ENCODE peak calls at places on chromosome 6, in seven cellular contexts. W is colonic mucosa, Y is heart right ventricle, U is PC-9, E is GM12865, R is lower lobe of right lung, A is MCF 10A. T is an unnamed sample.

GRCh38 chr6:20657274-20657800 is 123.1 kb downstream of the CDKAL1 start:
- DNase-seq in U (no peak), Y (no peak), E (no peak), A (peak), W (no peak), R (no peak), T (no peak)

GRCh38 chr6:50936277-50936681 is 117.6 kb downstream of the TFAP2B start:
- DNase-seq in R (no peak), U (no peak), Y (no peak), A (no peak), W (no peak), E (no peak), T (no peak)

GRCh38 chr6:38730136-38730862 is 15.2 kb downstream of the DNAH8 start:
- DNase-seq in A (no peak), R (no peak), W (no peak), E (no peak), U (no peak), Y (no peak), T (no peak)

GRCh38 chr6:127564761-127565160 is 12.2 kb upstream of the C6orf58 start:
- DNase-seq in R (no peak), U (no peak), E (no peak), W (no peak), A (no peak), Y (no peak), T (no peak)

GRCh38 chr6:26329763-26330511 is 35.1 kb upstream of the BTN3A2 start:
- DNase-seq in Y (no peak), U (peak), E (peak), A (peak), W (peak), R (no peak), T (peak)

GRCh38 chr6:139597781-139598368 is 223.4 kb upstream of the CITED2 start:
- DNase-seq in A (peak), R (peak), Y (peak), E (no peak), U (no peak), W (peak), T (peak)

GRCh38 chr6:131251593-131252204 is 116.4 kb downstream of the AKAP7 start:
- DNase-seq in E (no peak), R (no peak), W (peak), U (no peak), A (no peak), Y (no peak), T (no peak)

GRCh38 chr6:63014290-63014689 is 197.0 kb upstream of the FKBP1C start:
- DNase-seq in A (no peak), R (no peak), Y (no peak), U (no peak), E (no peak), W (no peak), T (no peak)

GRCh38 chr6:135054238-135054574 is 416 bp downstream of the HBS1L start:
- DNase-seq in W (no peak), R (no peak), U (no peak), E (peak), Y (no peak), A (no peak), T (no peak)

GRCh38 chr6:168964138-168964892 is 289.3 kb downstream of the THBS2 start:
- DNase-seq in Y (no peak), W (no peak), R (no peak), A (no peak), U (no peak), E (no peak), T (peak)

GRCh38 chr6:106069478-106069877 is 16.7 kb upstream of the PRDM1 start:
- DNase-seq in Y (peak), A (peak), W (peak), E (no peak), R (no peak), U (peak), T (peak)

GRCh38 chr6:159908535-159908934 is 17.7 kb downstream of the MAS1 start:
- DNase-seq in E (no peak), Y (no peak), R (no peak), W (no peak), U (no peak), A (peak), T (no peak)

GRCh38 chr6:70221025-70221714 is 81.7 kb downstream of the COL9A1 start:
- DNase-seq in W (no peak), U (no peak), R (no peak), A (peak), Y (no peak), E (peak), T (no peak)

GRCh38 chr6:97697450-97697849 is 414.4 kb upstream of the MMS22L start:
- DNase-seq in R (no peak), A (no peak), W (no peak), Y (no peak), E (no peak), U (no peak), T (peak)

GRCh38 chr6:47362857-47363461 is 53.3 kb upstream of the TNFRSF21 start:
- DNase-seq in W (no peak), E (no peak), A (no peak), Y (no peak), U (no peak), R (no peak), T (no peak)

GRCh38 chr6:111585241-111585968 is 20.3 kb downstream of the TRAF3IP2 start:
- DNase-seq in R (no peak), U (no peak), E (no peak), Y (no peak), W (no peak), A (peak), T (no peak)

GRCh38 chr6:115896538-115897129 is 164.1 kb downstream of the FRK start:
- DNase-seq in W (no peak), U (no peak), Y (no peak), E (peak), R (no peak), A (peak), T (peak)

GRCh38 chr6:167096991-167097390 is 25.9 kb upstream of the CCR6 start:
- DNase-seq in R (no peak), E (no peak), U (no peak), W (no peak), A (no peak), Y (no peak), T (no peak)

GRCh38 chr6:106563614-106564013 is 65.7 kb downstream of the RTN4IP1 start:
- DNase-seq in E (no peak), W (no peak), R (no peak), Y (peak), U (no peak), A (no peak), T (no peak)

GRCh38 chr6:16523550-16524379 is 237.5 kb downstream of the ATXN1 start:
- DNase-seq in U (no peak), E (no peak), R (no peak), A (no peak), W (no peak), Y (peak), T (peak)
- TF ChIP-seq CTCF in U (no peak), E (no peak), R (no peak), A (no peak), W (no peak), Y (no peak), T (no peak)

DNA sequence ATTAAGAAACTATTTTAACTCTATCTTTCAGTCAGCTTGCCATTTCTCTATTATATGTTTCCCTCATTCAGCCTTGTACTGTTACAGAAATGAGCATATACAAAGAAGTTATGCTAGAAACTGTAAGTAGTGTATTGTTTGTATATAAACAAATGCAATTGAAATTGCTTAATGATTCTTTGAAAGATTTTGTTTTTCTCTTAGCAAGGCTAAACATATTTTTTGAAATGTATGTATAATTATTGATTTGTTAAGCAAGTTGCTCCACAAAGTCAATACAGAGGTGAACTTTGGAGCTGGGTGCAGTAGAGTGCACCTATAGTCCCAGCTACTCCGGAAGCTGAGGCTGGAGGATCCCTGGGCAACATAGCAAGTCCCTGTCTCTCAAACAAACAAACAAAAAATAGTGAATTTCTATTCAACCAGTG is 253.6 kb downstream of the RNGTT start:
- DNase-seq in U (no peak), W (no peak), A (no peak), E (no peak), R (no peak), Y (no peak), T (no peak)
- TF ChIP-seq CTCF in U (no peak), W (no peak), A (no peak), E (no peak), R (no peak), Y (no peak), T (no peak)

DNA sequence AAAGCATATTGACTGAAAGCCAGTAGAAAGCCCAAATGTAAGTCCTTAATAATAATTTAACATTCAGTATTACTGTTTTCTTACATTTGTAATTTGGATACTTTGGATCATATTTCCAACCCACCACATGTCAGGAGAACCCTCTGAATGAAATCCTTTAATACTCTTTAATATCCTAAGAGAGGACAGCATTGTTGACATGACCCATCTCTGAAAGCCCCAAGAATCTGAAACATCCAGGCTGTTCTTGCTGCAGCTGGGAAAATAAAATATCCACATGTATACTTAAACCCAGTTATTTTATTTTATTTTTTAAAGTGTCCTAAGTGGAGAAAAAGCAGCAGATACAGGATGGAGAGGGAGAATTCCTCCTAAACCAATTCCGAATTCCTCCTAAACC is 130.8 kb upstream of the RIPOR2 start:
- DNase-seq in E (no peak), A (no peak), U (no peak), W (no peak), Y (no peak), R (no peak), T (no peak)
- TF ChIP-seq CTCF in E (no peak), A (no peak), U (no peak), W (no peak), Y (no peak), R (no peak), T (no peak)

GRCh38 chr6:30238178-30238795 is 25.1 kb upstream of the TRIM26 start:
- DNase-seq in U (no peak), E (peak), Y (no peak), A (peak), W (no peak), R (no peak), T (peak)
- TF ChIP-seq CTCF in U (peak), E (peak), Y (peak), A (peak), W (peak), R (peak), T (peak)

GRCh38 chr6:32075781-32076494 is 33.2 kb downstream of the TNXB start:
- DNase-seq in E (no peak), Y (no peak), W (no peak), U (peak), R (no peak), A (no peak), T (no peak)

GRCh38 chr6:32081168-32081624 is 27.9 kb downstream of the TNXB start:
- DNase-seq in A (peak), R (no peak), Y (peak), U (peak), W (no peak), E (no peak), T (peak)

GRCh38 chr6:32082951-32083350 is 26.2 kb downstream of the TNXB start:
- DNase-seq in Y (no peak), R (no peak), W (no peak), U (peak), E (no peak), A (peak), T (peak)

GRCh38 chr6:32081676-32082075 is 27.5 kb downstream of the TNXB start:
- DNase-seq in A (no peak), U (no peak), E (no peak), Y (peak), R (no peak), W (no peak), T (no peak)

GRCh38 chr6:32079566-32080290 is 29.4 kb downstream of the TNXB start:
- DNase-seq in E (no peak), W (no peak), A (no peak), R (no peak), Y (no peak), U (peak), T (no peak)
- TF ChIP-seq CTCF in E (no peak), W (no peak), A (no peak), R (no peak), Y (no peak), U (no peak), T (no peak)

DNA sequence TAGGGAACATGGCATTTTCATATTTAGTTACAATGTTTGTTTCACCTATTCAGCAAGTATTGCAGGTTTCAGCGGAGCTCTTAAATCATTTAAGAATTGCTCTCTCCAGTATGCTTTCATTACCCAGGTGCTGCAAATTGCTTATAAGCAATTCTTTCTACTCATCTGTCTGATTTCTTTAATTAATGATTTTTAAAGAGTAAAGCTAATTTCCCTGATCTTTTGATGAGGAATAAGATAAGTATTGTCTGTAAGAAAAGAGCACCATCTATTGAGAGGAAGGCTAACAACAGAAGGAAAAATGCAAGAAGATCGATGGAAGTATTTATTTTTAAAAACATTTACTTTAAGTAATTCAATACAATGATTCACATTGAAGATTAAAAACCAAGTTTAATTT is 2.0 kb downstream of the OPRM1 start:
- DNase-seq in W (no peak), A (no peak), R (no peak), Y (no peak), E (no peak), U (no peak), T (no peak)
- TF ChIP-seq CTCF in W (no peak), A (peak), R (no peak), Y (no peak), E (no peak), U (no peak), T (no peak)

DNA sequence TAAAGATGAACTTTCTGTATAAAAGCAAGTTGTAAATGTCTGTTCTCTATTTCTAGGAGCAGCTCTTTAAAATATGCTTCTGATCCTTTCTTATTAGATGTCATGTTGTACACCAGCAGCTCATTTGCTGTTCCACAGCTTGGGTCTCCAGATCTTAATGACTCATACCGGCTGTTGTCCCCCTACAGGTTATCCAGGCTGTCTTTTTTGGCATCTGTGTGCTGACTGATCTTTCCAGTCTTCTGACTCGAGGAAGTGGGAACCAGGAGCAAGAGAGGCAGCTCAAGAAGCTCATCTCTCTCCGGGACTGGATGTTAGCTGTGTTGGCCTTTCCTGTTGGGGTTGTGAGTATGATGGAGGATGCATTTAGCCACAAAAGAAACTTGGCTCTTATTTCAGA is 76.0 kb downstream of the AIG1 start:
- DNase-seq in W (no peak), Y (no peak), R (no peak), E (no peak), A (no peak), U (no peak), T (no peak)
- TF ChIP-seq CTCF in W (no peak), Y (no peak), R (no peak), E (no peak), A (no peak), U (no peak), T (peak)